ENCODE peak calls at places on chromosome 14, in nine cellular contexts. F, L, H, E, U, N, X, P and Y are unnamed samples.

GRCh38 chr14:99029916-99030305 is 242.1 kb downstream of the BCL11B start:
- DNase-seq in F (no peak), L (no peak), H (no peak), E (no peak), U (no peak), N (no peak), X (no peak), P (no peak), Y (no peak)

GRCh38 chr14:61140872-61141271 is 140.3 kb downstream of the TMEM30B start:
- DNase-seq in F (no peak), L (no peak), H (no peak), E (no peak), U (no peak), N (peak; percentile 71), X (no peak), P (peak; percentile 49), Y (no peak)

GRCh38 chr14:22086149-22086548 is 412.5 kb upstream of the OR4E1 start:
- DNase-seq in F (no peak), L (no peak), H (no peak), E (no peak), U (no peak), N (no peak), X (no peak), P (no peak), Y (no peak)

GRCh38 chr14:64604854-64605253 is 55.1 kb downstream of the PPP1R36 start:
- DNase-seq in F (no peak), L (no peak), H (no peak), E (no peak), U (no peak), N (peak; percentile 94), X (no peak), P (no peak), Y (no peak)

GRCh38 chr14:69153848-69154208 is 909 bp upstream of the DCAF5 start:
- DNase-seq in F (no peak), L (no peak), H (no peak), E (no peak), U (peak; percentile 62), N (no peak), X (no peak), P (no peak), Y (no peak)

GRCh38 chr14:93303659-93304058 is 29.2 kb downstream of the BTBD7 start:
- DNase-seq in F (peak; percentile 18), L (no peak), H (no peak), E (no peak), U (no peak), N (no peak), X (no peak), P (no peak), Y (no peak)

GRCh38 chr14:34035177-34035933 is 84.5 kb upstream of the EGLN3 start:
- DNase-seq in F (peak; percentile 46), L (no peak), H (no peak), E (no peak), U (no peak), N (peak; percentile 99), X (no peak), P (no peak), Y (no peak)

GRCh38 chr14:41749425-41749824 is 142.7 kb downstream of the LRFN5 start:
- DNase-seq in F (no peak), L (no peak), H (no peak), E (no peak), U (no peak), N (no peak), X (no peak), P (peak; percentile 74), Y (no peak)

GRCh38 chr14:105087308-105087962 is 22.2 kb upstream of the GPR132 start:
- DNase-seq in F (peak; percentile 59), L (no peak), H (no peak), E (no peak), U (no peak), N (peak; percentile 80), X (peak; percentile 56), P (no peak), Y (no peak)

GRCh38 chr14:74569826-74570591 is 42.0 kb downstream of the LTBP2 start:
- DNase-seq in F (no peak), L (no peak), H (no peak), E (no peak), U (no peak), N (peak; percentile 88), X (no peak), P (no peak), Y (no peak)

GRCh38 chr14:31124197-31124596 is 83.4 kb downstream of the HECTD1 start:
- DNase-seq in F (no peak), L (no peak), H (no peak), E (peak; percentile 20), U (no peak), N (no peak), X (no peak), P (no peak), Y (no peak)

GRCh38 chr14:100810861-100811461 is 15.0 kb upstream of the MEG3 start:
- DNase-seq in F (no peak), L (no peak), H (no peak), E (no peak), U (no peak), N (no peak), X (no peak), P (peak; percentile 90), Y (no peak)

GRCh38 chr14:99737451-99737951 is 53.4 kb downstream of the CYP46A1 start:
- DNase-seq in F (peak; percentile 78), L (no peak), H (no peak), E (no peak), U (no peak), N (peak; percentile 30), X (peak; percentile 73), P (peak; percentile 31), Y (no peak)

GRCh38 chr14:74846968-74847549 is 28.9 kb downstream of the PROX2 start:
- DNase-seq in F (no peak), L (no peak), H (no peak), E (no peak), U (no peak), N (peak; percentile 67), X (no peak), P (no peak), Y (no peak)

GRCh38 chr14:102727336-102728095 is 49.7 kb upstream of the TRAF3 start:
- DNase-seq in F (no peak), L (no peak), H (no peak), E (no peak), U (no peak), N (no peak), X (no peak), P (no peak), Y (no peak)

GRCh38 chr14:90573385-90574105 is 176.7 kb downstream of the CALM1 start:
- DNase-seq in F (no peak), L (no peak), H (no peak), E (no peak), U (peak; percentile 18), N (no peak), X (no peak), P (no peak), Y (no peak)

GRCh38 chr14:56202256-56202655 is 84.0 kb downstream of the PELI2 start:
- DNase-seq in F (no peak), L (no peak), H (no peak), E (no peak), U (no peak), N (no peak), X (no peak), P (no peak), Y (no peak)

GRCh38 chr14:104593710-104594121 is 10.9 kb downstream of the TMEM179 start:
- DNase-seq in F (peak; percentile 9), L (no peak), H (no peak), E (no peak), U (no peak), N (no peak), X (no peak), P (no peak), Y (no peak)

GRCh38 chr14:91250912-91251311 is 6.4 kb upstream of the GPR68 start:
- DNase-seq in F (no peak), L (no peak), H (no peak), E (no peak), U (peak; percentile 83), N (no peak), X (no peak), P (peak; percentile 22), Y (no peak)

GRCh38 chr14:89616425-89617141 is 199.6 kb upstream of the FOXN3 start:
- DNase-seq in F (no peak), L (peak; percentile 44), H (no peak), E (peak; percentile 41), U (no peak), N (no peak), X (no peak), P (no peak), Y (no peak)

GRCh38 chr14:61470261-61470953 is 149.0 kb downstream of the PRKCH start:
- DNase-seq in F (peak; percentile 40), L (no peak), H (no peak), E (no peak), U (peak; percentile 83), N (peak; percentile 88), X (no peak), P (peak; percentile 94), Y (no peak)